ENCODE peak calls at places on chromosomes 5 and 9, in four cellular contexts. B, P, K and L are unnamed samples. For H3K4me1, the result is how much of the 10 kb centered on the place peaks cover.

GRCh38 chr9:76583256-76583655 is 124.3 kb downstream of the GCNT1 start:
- DNase-seq in B (no peak), P (no peak), K (no peak), L (no peak)

GRCh38 chr9:8106362-8106761 is 306.8 kb upstream of the DMAC1 start:
- DNase-seq in B (no peak), P (no peak), K (no peak), L (no peak)

GRCh38 chr9:36499156-36499886 is 73.4 kb upstream of the MELK start:
- DNase-seq in B (no peak), P (no peak), K (no peak), L (no peak)

GRCh38 chr5:59525957-59526356 is 367.6 kb downstream of the PDE4D start:
- DNase-seq in B (no peak), P (no peak), K (no peak), L (no peak)

GRCh38 chr5:150119421-150120061 is 33.2 kb upstream of the CSF1R start:
- DNase-seq in B (peak), P (peak), K (no peak), L (no peak)

GRCh38 chr5:912356-913091 is 19.8 kb downstream of the TRIP13 start:
- DNase-seq in B (no peak), P (no peak), K (no peak), L (no peak)

GRCh38 chr9:36470891-36471290 is 70.8 kb upstream of the RNF38 start:
- DNase-seq in B (peak), P (peak), K (peak), L (peak)

GRCh38 chr5:132060501-132061161 is at the start of gene IL3:
- DNase-seq in B (peak), P (peak), K (no peak), L (peak)

GRCh38 chr5:41575110-41575779 is 64.8 kb upstream of the PLCXD3 start:
- DNase-seq in B (no peak), P (no peak), K (no peak), L (no peak)

GRCh38 chr5:125316386-125316785 is 569.9 kb upstream of the ZNF608 start:
- DNase-seq in B (no peak), P (no peak), K (no peak), L (no peak)

GRCh38 chr9:132094314-132094791 is 14.7 kb upstream of the MED27 start:
- DNase-seq in B (no peak), P (no peak), K (no peak), L (no peak)

GRCh38 chr5:157335534-157336422 is 69.9 kb downstream of the CYFIP2 start:
- DNase-seq in B (no peak), P (no peak), K (no peak), L (peak)

GRCh38 chr5:84259221-84260045 is 125.2 kb downstream of the EDIL3 start:
- DNase-seq in B (no peak), P (no peak), K (no peak), L (no peak)

GRCh38 chr5:102600964-102601363 is 102.2 kb upstream of the SLCO6A1 start:
- DNase-seq in B (no peak), P (no peak), K (no peak), L (no peak)

GRCh38 chr5:31415009-31415923 is 116.6 kb downstream of the DROSHA start:
- DNase-seq in B (no peak), P (no peak), K (no peak), L (no peak)

GRCh38 chr5:60687927-60688720 is 11.8 kb downstream of the DEPDC1B start:
- DNase-seq in B (no peak), P (no peak), K (no peak), L (no peak)

GRCh38 chr5:953535-954449 is 54.8 kb upstream of the NKD2 start:
- DNase-seq in B (no peak), P (no peak), K (no peak), L (no peak)

GRCh38 chr5:194102-194501 is 2.8 kb downstream of the LRRC14B start:
- DNase-seq in B (peak), P (no peak), K (peak), L (peak)

GRCh38 chr5:135887881-135888614 is 7.6 kb downstream of the IL9 start:
- DNase-seq in B (no peak), P (no peak), K (no peak), L (no peak)
- H3K4me1 ChIP-seq in B (under half), P (under half), K (under half), L (under half)

GRCh38 chr5:119311688-119312087 is 44.1 kb upstream of the TNFAIP8 start:
- DNase-seq in B (no peak), P (no peak), K (no peak), L (no peak)

GRCh38 chr5:119304439-119304838 is 51.4 kb upstream of the TNFAIP8 start:
- DNase-seq in B (no peak), P (no peak), K (no peak), L (no peak)

GRCh38 chr5:119302916-119303897 is 52.6 kb upstream of the TNFAIP8 start:
- DNase-seq in B (no peak), P (no peak), K (no peak), L (no peak)

GRCh38 chr5:119309290-119309818 is 46.5 kb upstream of the TNFAIP8 start:
- DNase-seq in B (no peak), P (no peak), K (no peak), L (no peak)

GRCh38 chr5:119307170-119307569 is 48.6 kb upstream of the TNFAIP8 start:
- DNase-seq in B (no peak), P (no peak), K (no peak), L (no peak)
- H3K4me1 ChIP-seq in B (under half), P (under half), K (under half), L (under half)

DNA sequence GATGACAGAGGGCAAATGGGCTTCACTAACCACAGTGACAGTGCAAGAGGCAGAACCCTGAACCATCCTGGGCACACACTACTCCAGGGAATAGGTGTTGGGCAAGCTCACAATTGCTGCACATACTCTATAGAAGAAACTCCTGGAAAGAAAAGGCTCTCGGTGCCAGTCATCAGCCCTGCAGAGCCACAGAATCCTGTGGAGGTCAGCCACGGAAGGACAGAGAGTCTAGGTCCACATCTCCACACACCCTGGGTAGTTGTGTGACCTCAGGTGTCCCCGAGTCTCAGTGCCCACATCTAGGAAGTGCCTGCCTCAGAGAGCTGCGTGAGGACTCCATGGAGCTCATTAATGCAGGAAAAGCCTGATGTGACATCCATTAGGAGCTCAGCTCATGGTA is 16.0 kb upstream of the ANGPTL2 start:
- DNase-seq in B (no peak), P (peak), K (no peak), L (no peak)
- H3K4me1 ChIP-seq in B (under half), P (under half), K (under half), L (under half)

GRCh38 chr5:52648726-52649125 is 139.0 kb upstream of the ITGA1 start:
- DNase-seq in B (no peak), P (no peak), K (no peak), L (no peak)
- H3K4me1 ChIP-seq in B (under half), P (under half), K (under half), L (under half)

DNA sequence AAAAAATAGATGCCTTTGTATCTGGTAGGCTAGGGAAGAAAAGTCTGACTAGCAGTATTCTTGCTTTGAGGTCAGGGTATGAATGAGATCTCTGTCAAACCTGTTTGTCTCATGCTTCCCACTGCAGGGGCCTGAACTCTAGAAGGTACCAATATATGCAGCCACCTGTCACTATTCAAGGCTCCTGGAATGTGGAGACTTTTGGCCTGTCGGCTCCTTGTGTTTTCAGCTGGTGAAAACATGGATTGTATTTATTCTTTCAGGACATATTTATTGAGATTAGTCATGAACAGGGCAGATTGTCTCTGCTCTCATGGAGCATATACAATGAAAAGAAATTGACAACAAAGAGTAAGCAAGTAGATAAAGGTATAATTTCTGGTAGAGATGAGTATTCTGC is 255.8 kb downstream of the ARHGAP26 start:
- DNase-seq in B (no peak), P (no peak), K (no peak), L (no peak)
- H3K4me1 ChIP-seq in B (under half), P (under half), K (under half), L (under half)

DNA sequence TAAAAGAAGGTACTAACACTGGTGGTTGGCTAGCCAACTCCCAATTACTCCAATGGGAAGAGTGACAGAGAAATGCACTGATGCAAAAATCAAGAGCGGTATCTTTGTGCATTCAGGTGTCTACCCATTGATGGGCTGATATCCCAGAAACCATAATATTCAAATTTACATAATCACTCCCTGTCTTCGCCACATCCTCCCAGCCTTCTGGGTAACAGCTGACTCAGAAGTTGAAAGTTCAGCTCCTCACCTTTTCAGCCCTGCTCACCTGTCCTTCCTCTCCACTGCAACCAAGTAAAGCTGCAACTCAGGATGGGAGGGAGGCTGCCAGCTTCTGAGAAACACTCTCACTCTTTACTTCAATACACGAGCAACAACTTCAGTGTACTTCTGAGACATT is 6.9 kb downstream of the SUSD1 start:
- DNase-seq in B (no peak), P (no peak), K (no peak), L (no peak)
- H3K4me1 ChIP-seq in B (under half), P (under half), K (under half), L (under half)

DNA sequence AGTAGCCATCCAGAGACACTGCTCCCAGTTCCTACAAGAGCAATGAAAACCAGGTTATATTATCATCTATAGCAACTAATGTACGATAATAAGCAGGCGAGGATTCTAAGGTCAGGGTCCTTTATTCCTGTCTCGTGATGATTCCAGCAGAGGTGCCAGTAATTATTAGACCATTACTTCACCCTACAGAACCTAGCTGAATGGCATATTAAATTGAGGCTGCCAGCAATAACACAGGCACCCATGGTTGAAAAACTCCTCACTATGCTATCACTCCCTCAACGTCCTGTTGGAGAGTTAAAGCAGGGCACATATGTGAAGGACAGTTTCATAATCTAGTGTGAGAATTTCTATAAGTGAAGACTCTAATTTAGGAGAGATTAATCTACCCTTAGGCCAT is 29.7 kb downstream of the DCAF12 start:
- DNase-seq in B (no peak), P (no peak), K (no peak), L (no peak)
- H3K4me1 ChIP-seq in B (under half), P (under half), K (under half), L (under half)

DNA sequence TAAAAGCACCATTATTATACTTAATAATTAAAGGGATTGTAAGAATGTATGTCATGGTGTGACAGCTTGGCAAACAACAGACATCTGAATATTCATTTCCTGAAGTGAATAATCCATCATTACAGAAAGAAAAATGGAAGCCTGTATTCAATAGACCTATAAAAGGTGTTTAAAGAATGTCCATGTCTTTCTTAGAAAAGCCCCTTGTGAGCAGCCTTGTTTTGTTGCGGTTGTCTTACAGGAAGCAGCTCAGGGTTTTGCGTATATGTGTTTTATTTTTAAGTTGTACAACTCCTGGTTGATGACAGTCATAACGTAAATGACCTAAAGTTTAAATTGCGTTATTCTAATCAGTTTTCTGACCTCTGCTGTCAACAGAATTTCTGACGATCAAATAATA is 53.8 kb downstream of the CAST start:
- DNase-seq in B (no peak), P (no peak), K (no peak), L (no peak)
- H3K4me1 ChIP-seq in B (half or more), P (under half), K (under half), L (half or more)

GRCh38 chr9:136055715-136056545 is 39.2 kb downstream of the NACC2 start:
- DNase-seq in B (peak), P (no peak), K (no peak), L (no peak)
- H3K4me1 ChIP-seq in B (half or more), P (under half), K (under half), L (half or more)

GRCh38 chr5:50963647-50964584 is 297.5 kb downstream of the PARP8 start:
- DNase-seq in B (no peak), P (no peak), K (no peak), L (no peak)

GRCh38 chr5:50966986-50967385 is 300.5 kb downstream of the PARP8 start:
- DNase-seq in B (no peak), P (no peak), K (no peak), L (no peak)

GRCh38 chr5:50962934-50963646 is 296.7 kb downstream of the PARP8 start:
- DNase-seq in B (peak), P (peak), K (peak), L (peak)

GRCh38 chr5:50967388-50968039 is 301.1 kb downstream of the PARP8 start:
- DNase-seq in B (no peak), P (no peak), K (peak), L (no peak)

GRCh38 chr5:50965621-50966362 is 299.4 kb downstream of the PARP8 start:
- DNase-seq in B (no peak), P (no peak), K (no peak), L (no peak)
- H3K4me1 ChIP-seq in B (under half), P (under half), K (under half), L (half or more)